ENCODE peak calls at places on chromosome X, in four cellular contexts. Q is NCI-H446, F is lower leg skin, H is RWPE1. O is an unnamed sample.

GRCh38 chrX:155966876-155967275 is 30.6 kb upstream of the IL9R start:
- DNase-seq in Q (peak), F (no peak), H (peak), O (no peak)

GRCh38 chrX:134660627-134661026 is 2.4 kb upstream of the PLAC1 start:
- DNase-seq in Q (no peak), F (no peak), H (no peak), O (no peak)

GRCh38 chrX:88604433-88605221 is 142.4 kb upstream of the CPXCR1 start:
- DNase-seq in Q (no peak), H (no peak), F (no peak), O (no peak)

GRCh38 chrX:10157545-10157944 is 770 bp downstream of the CLCN4 start:
- DNase-seq in Q (no peak), F (no peak), H (no peak), O (no peak)

GRCh38 chrX:135112096-135112729 is 8.1 kb downstream of the ETDB start:
- DNase-seq in F (peak), Q (peak), H (peak), O (no peak)

GRCh38 chrX:21658746-21659145 is 616 bp upstream of the KLHL34 start:
- DNase-seq in F (no peak), H (no peak), Q (no peak), O (no peak)

GRCh38 chrX:13376857-13377441 is 57.1 kb upstream of the ATXN3L start:
- DNase-seq in H (peak), Q (peak), F (peak), O (no peak)

GRCh38 chrX:79268788-79269187 is 98.3 kb downstream of the ITM2A start:
- DNase-seq in H (no peak), F (no peak), Q (no peak), O (no peak)

GRCh38 chrX:140521393-140521792 is 16.5 kb upstream of the SOX3 start:
- DNase-seq in H (no peak), Q (no peak), F (no peak), O (no peak)

GRCh38 chrX:133819546-133819945 is 165.8 kb downstream of the GPC3 start:
- DNase-seq in F (no peak), H (no peak), Q (no peak), O (no peak)

GRCh38 chrX:10882484-10882883 is 228.6 kb upstream of the HCCS start:
- DNase-seq in F (no peak), Q (no peak), H (no peak), O (no peak)

GRCh38 chrX:111100191-111100590 is 4.2 kb downstream of the PAK3 start:
- DNase-seq in Q (peak), H (peak), F (peak), O (no peak)

GRCh38 chrX:55488559-55489314 is 911 bp downstream of the USP51 start:
- DNase-seq in F (peak), H (peak), Q (peak), O (no peak)

O was measured in RWPE2.